ENCODE peak calls at places on chromosomes 4 and X, in seven cellular contexts. M is NCI-H2081, S is left cardiac atrium, N is aorta, U is GM10248, Q is NCI-H460, O is hippocampal formation. R is an unnamed sample.

GRCh38 chrX:12489341-12489740 is 301.9 kb upstream of the PRPS2 start:
- DNase-seq in O (no peak), S (no peak), M (no peak), U (no peak), Q (no peak), N (no peak), R (no peak)

GRCh38 chr4:43337707-43338106 is 445.2 kb downstream of the GRXCR1 start:
- DNase-seq in M (no peak), S (no peak), N (no peak), U (no peak), O (no peak), Q (no peak), R (no peak)

GRCh38 chrX:17736856-17737706 is at the start of gene SCML1:
- DNase-seq in N (peak), M (peak), Q (peak), U (peak), S (peak), O (peak), R (peak)

GRCh38 chr4:98845960-98846359 is 83.0 kb downstream of the EIF4E start:
- DNase-seq in M (no peak), U (no peak), S (no peak), N (no peak), O (no peak), Q (no peak), R (no peak)

GRCh38 chr4:122533841-122534240 is 77.3 kb upstream of the IL2 start:
- DNase-seq in S (no peak), M (no peak), Q (no peak), N (no peak), O (no peak), U (no peak), R (no peak)

GRCh38 chrX:72652132-72652531 is 62.0 kb downstream of the PHKA1 start:
- DNase-seq in Q (no peak), N (no peak), M (no peak), S (no peak), O (peak), U (no peak), R (no peak)

GRCh38 chrX:31124536-31124935 is 52.7 kb upstream of the FTHL17 start:
- DNase-seq in S (no peak), M (peak), N (no peak), O (no peak), U (no peak), Q (no peak), R (no peak)

GRCh38 chr4:123556526-123556925 is 159.9 kb downstream of the SPRY1 start:
- DNase-seq in N (no peak), M (no peak), Q (no peak), U (no peak), S (no peak), O (no peak), R (no peak)

GRCh38 chr4:88989990-88990389 is 67.0 kb downstream of the FAM13A start:
- DNase-seq in N (no peak), Q (no peak), U (no peak), M (peak), O (no peak), S (no peak), R (no peak)

GRCh38 chrX:30301977-30302376 is 7.2 kb downstream of the NR0B1 start:
- DNase-seq in M (no peak), S (no peak), O (no peak), N (no peak), U (no peak), Q (peak), R (no peak)

GRCh38 chr4:175891863-175892262 is 79.8 kb upstream of the GPM6A start:
- DNase-seq in Q (peak), N (no peak), S (no peak), U (peak), O (peak), M (peak), R (no peak)

GRCh38 chr4:137678796-137679195 is 146.5 kb upstream of the PCDH18 start:
- DNase-seq in N (no peak), Q (no peak), S (no peak), U (no peak), O (no peak), M (no peak), R (no peak)

GRCh38 chr4:7734651-7735260 is 204.9 kb downstream of the AFAP1 start:
- DNase-seq in M (no peak), Q (no peak), U (no peak), O (no peak), S (no peak), N (no peak), R (no peak)

GRCh38 chrX:689983-690382 is 59.4 kb downstream of the SHOX start:
- DNase-seq in U (no peak), Q (no peak), N (no peak), S (no peak), O (no peak), M (no peak), R (no peak)